ENCODE peak calls at places on chromosomes 1 and 21, in eight cellular contexts. W is ascending aorta, P is upper lobe of left lung, Y is IMR-90, C is hepatocyte, B is cardiac fibroblast, A is A549, G is HFF-Myc. L is an unnamed sample.

GRCh38 chr1:54888080-54888733 is 1.2 kb upstream of the DHCR24 start:
- DNase-seq in W (no peak), P (peak), Y (no peak), C (peak), B (no peak), A (no peak), G (no peak), L (no peak)

GRCh38 chr1:206783506-206783905 is 11.2 kb upstream of the IL10 start:
- DNase-seq in W (no peak), P (no peak), Y (no peak), C (no peak), B (no peak), A (no peak), G (no peak), L (no peak)

GRCh38 chr1:155646307-155646706 is 36.3 kb downstream of the MSTO1 start:
- DNase-seq in W (no peak), P (no peak), Y (peak), C (no peak), B (peak), A (no peak), G (no peak), L (peak)

GRCh38 chr1:17551755-17552234 is 12.3 kb downstream of the ARHGEF10L start:
- DNase-seq in W (no peak), P (peak), Y (peak), C (no peak), B (peak), A (no peak), G (no peak), L (peak)

GRCh38 chr21:26833460-26833939 is 11.7 kb downstream of the ADAMTS1 start:
- DNase-seq in W (no peak), P (no peak), Y (no peak), C (no peak), B (peak), A (no peak), G (no peak), L (no peak)

GRCh38 chr1:43975249-43975961 is 645 bp downstream of the ATP6V0B start:
- DNase-seq in W (no peak), P (peak), Y (no peak), C (peak), B (peak), A (no peak), G (no peak), L (peak)

GRCh38 chr1:58870298-58870676 is 86.4 kb upstream of the JUN start:
- DNase-seq in W (no peak), P (no peak), Y (no peak), C (peak), B (no peak), A (no peak), G (no peak), L (no peak)

GRCh38 chr1:114263343-114263742 is 109.7 kb upstream of the SYT6 start:
- DNase-seq in W (no peak), P (no peak), Y (no peak), C (no peak), B (no peak), A (no peak), G (no peak), L (no peak)

GRCh38 chr1:109789771-109790170 is 26.0 kb upstream of the EPS8L3 start:
- DNase-seq in W (no peak), P (peak), Y (no peak), C (no peak), B (no peak), A (no peak), G (no peak), L (no peak)

GRCh38 chr21:43779660-43780059 is 3.6 kb upstream of the CSTB start:
- DNase-seq in W (no peak), P (no peak), Y (no peak), C (no peak), B (no peak), A (no peak), G (no peak), L (no peak)

GRCh38 chr1:9721606-9722377 is 70.3 kb downstream of the PIK3CD start:
- DNase-seq in W (no peak), P (no peak), Y (no peak), C (peak), B (peak), A (peak), G (no peak), L (peak)

GRCh38 chr1:9593492-9594465 is 5.1 kb downstream of the TMEM201 start:
- DNase-seq in W (no peak), P (peak), Y (peak), C (peak), B (peak), A (peak), G (peak), L (peak)

GRCh38 chr1:158984386-158984785 is 25.3 kb upstream of the IFI16 start:
- DNase-seq in W (no peak), P (no peak), Y (no peak), C (no peak), B (no peak), A (no peak), G (no peak), L (no peak)

GRCh38 chr1:27435566-27436203 is 43.3 kb downstream of the GPR3 start:
- DNase-seq in W (no peak), P (peak), Y (no peak), C (no peak), B (no peak), A (no peak), G (no peak), L (no peak)

GRCh38 chr1:42171679-42172266 is 7.2 kb upstream of the GUCA2A start:
- DNase-seq in W (no peak), P (no peak), Y (no peak), C (no peak), B (no peak), A (no peak), G (no peak), L (no peak)

GRCh38 chr1:47926461-47926999 is 70.7 kb downstream of the TRABD2B start:
- DNase-seq in W (no peak), P (no peak), Y (no peak), C (no peak), B (no peak), A (no peak), G (no peak), L (no peak)

GRCh38 chr1:5685446-5686040 is 306.7 kb downstream of the NPHP4 start:
- DNase-seq in W (no peak), P (no peak), Y (no peak), C (no peak), B (no peak), A (no peak), G (no peak), L (no peak)

GRCh38 chr1:215987092-215987855 is 420.2 kb downstream of the KCTD3 start:
- DNase-seq in W (no peak), P (no peak), Y (peak), C (peak), B (no peak), A (no peak), G (no peak), L (no peak)

GRCh38 chr1:40014253-40014706 is 26.2 kb upstream of the CAP1 start:
- DNase-seq in W (no peak), P (no peak), Y (peak), C (no peak), B (no peak), A (no peak), G (no peak), L (no peak)

GRCh38 chr1:217137210-217137871 is 414.1 kb upstream of the ESRRG start:
- DNase-seq in W (no peak), P (no peak), Y (no peak), C (no peak), B (no peak), A (no peak), G (no peak), L (no peak)

GRCh38 chr21:44907225-44907965 is 13.3 kb downstream of the ITGB2 start:
- DNase-seq in W (no peak), P (peak), Y (no peak), C (no peak), B (no peak), A (no peak), G (no peak), L (no peak)

GRCh38 chr1:58816747-58817221 is 32.9 kb upstream of the JUN start:
- DNase-seq in W (no peak), P (no peak), Y (peak), C (no peak), B (peak), A (no peak), G (no peak), L (peak)

GRCh38 chr1:105416246-105416645 is 1640.2 kb upstream of the PRMT6 start:
- DNase-seq in W (no peak), P (no peak), Y (no peak), C (no peak), B (no peak), A (no peak), G (no peak), L (no peak)

GRCh38 chr1:209569445-209570207 is 13.9 kb upstream of the CAMK1G start:
- DNase-seq in W (no peak), P (peak), Y (peak), C (peak), B (peak), A (peak), G (peak), L (peak)

GRCh38 chr1:34786521-34787325 is 5.7 kb downstream of the GJB3 start:
- DNase-seq in W (no peak), P (peak), Y (peak), C (peak), B (peak), A (peak), G (peak), L (peak)

GRCh38 chr1:151988405-151988851 is 5.2 kb downstream of the S100A10 start:
- DNase-seq in W (no peak), P (no peak), Y (peak), C (peak), B (peak), A (peak), G (peak), L (peak)

GRCh38 chr1:205536759-205537361 is 32.4 kb downstream of the CDK18 start:
- DNase-seq in W (no peak), P (peak), Y (no peak), C (no peak), B (no peak), A (no peak), G (no peak), L (no peak)

GRCh38 chr1:13766906-13767564 is 67.0 kb downstream of the PRDM2 start:
- DNase-seq in W (no peak), P (no peak), Y (peak), C (no peak), B (peak), A (no peak), G (no peak), L (peak)

GRCh38 chr1:54854376-54855020 is 32.5 kb downstream of the DHCR24 start:
- DNase-seq in W (no peak), P (no peak), Y (peak), C (peak), B (no peak), A (no peak), G (no peak), L (no peak)

GRCh38 chr1:56920551-56920950 is 45.3 kb downstream of the C8B start:
- DNase-seq in W (no peak), P (no peak), Y (no peak), C (no peak), B (peak), A (no peak), G (no peak), L (peak)

GRCh38 chr1:46099215-46099614 is 33.2 kb downstream of the PIK3R3 start:
- DNase-seq in W (no peak), P (no peak), Y (no peak), C (no peak), B (no peak), A (no peak), G (no peak), L (no peak)

GRCh38 chr1:36699113-36699512 is 216.4 kb upstream of the CSF3R start:
- DNase-seq in W (no peak), P (no peak), Y (no peak), C (no peak), B (no peak), A (no peak), G (no peak), L (no peak)

GRCh38 chr1:52842643-52843310 is at the start of gene ZYG11A:
- DNase-seq in W (no peak), P (peak), Y (peak), C (peak), B (peak), A (peak), G (peak), L (peak)

GRCh38 chr21:16196521-16197208 is 466.9 kb downstream of the USP25 start:
- DNase-seq in W (no peak), P (no peak), Y (no peak), C (no peak), B (peak), A (no peak), G (no peak), L (peak)
- H3K4me3 ChIP-seq in W (peak), P (peak), Y (no peak), C (peak), B (peak), A (peak), G (peak), L (peak)

DNA sequence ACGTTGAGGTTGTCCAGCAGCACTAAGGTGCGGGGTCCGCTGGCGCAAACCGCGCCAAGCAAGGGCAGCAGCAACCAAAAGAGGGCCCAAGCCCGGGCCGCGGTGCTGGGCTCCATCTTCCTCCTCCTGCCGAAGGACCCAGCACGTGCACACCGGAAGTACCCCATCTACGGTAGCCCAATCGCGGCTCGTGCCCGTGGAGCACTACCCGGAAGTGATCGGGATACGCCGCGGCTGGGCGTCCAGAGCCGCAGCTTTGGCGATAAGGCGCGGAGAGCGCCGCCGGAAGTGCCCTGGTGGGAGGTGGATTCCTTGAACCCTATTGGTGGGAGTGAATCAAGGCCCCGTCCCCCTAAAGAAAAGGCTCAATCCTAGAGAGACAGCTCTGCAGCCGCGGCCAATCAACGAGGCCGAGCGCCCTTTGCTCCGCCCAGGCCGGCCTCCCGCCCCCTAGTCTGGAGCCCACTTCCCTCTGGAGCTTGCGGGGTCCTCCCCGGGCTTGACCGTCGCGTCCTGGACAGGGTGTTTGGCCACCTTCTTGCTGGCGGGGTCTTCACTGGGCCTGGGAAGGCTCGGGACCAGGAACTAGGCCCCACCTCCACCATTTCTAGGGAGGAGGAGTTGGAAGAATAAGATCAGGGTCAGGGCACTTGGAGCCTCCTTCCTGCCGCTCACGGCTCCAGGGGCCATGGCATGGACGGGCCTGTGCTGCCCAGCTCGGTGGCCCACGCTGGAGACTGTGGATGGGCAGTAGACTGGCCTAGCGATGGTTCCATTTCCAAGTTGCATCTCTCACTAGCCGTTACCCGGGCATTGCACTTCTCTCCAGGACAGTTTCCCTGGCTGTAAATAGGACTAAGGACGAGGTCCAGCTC is at the start of gene DDOST:
- DNase-seq in W (peak), P (peak), Y (peak), C (peak), B (peak), A (peak), G (peak), L (peak)
- TF ChIP-seq CTCF in W (no peak), P (peak), Y (peak), C (peak), B (peak), A (peak), G (peak), L (peak)

DNA sequence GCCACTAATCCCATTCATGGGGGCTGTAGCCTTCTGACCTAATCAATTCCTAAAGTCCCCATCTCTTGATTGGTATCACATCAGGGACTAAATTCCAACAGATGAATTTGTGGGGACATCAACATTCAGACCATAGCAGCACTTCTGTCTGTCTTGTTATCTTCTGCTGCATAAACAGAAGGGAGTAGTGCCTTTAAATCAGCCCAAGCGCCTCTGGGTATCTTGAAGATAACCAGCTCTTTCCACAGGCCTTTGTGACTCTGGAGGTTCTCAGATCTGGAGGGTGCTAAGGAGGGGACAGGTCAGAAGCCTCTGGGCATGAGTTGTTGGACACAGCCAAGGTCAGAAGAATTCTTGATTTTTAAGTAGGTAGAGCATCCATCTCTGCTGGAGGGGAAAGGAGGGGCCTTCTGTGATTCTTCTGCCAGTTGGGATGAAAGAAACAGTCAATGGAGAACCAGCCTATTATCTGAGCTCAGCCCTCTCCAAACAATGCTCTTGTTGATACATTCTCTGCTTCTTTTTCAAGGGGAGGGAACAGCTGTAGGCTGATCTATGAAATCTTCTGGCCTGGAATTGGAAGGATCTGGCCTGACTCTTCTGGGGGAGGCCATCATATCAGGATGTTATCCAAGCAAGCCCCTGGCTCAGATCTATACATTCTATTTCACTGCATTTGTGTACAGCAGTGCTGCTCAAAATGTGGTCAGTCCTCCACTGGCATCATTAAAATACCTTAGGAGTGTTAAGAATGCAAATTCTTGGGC is 31.2 kb upstream of the LRIG2 start:
- DNase-seq in W (no peak), P (no peak), Y (no peak), C (no peak), B (peak), A (no peak), G (no peak), L (no peak)
- H3K4me3 ChIP-seq in W (no peak), P (no peak), Y (no peak), C (no peak), B (no peak), A (no peak), G (no peak), L (no peak)

GRCh38 chr1:93435443-93435842 is 12.5 kb upstream of the FNBP1L start:
- DNase-seq in W (no peak), P (no peak), Y (no peak), C (no peak), B (no peak), A (no peak), G (no peak), L (no peak)

GRCh38 chr1:93436496-93436895 is 11.4 kb upstream of the FNBP1L start:
- DNase-seq in W (no peak), P (no peak), Y (no peak), C (no peak), B (no peak), A (no peak), G (no peak), L (no peak)

GRCh38 chr1:93434088-93434487 is 13.8 kb upstream of the FNBP1L start:
- DNase-seq in W (no peak), P (no peak), Y (no peak), C (no peak), B (no peak), A (no peak), G (no peak), L (no peak)

GRCh38 chr1:93434987-93435386 is 12.9 kb upstream of the FNBP1L start:
- DNase-seq in W (no peak), P (no peak), Y (no peak), C (no peak), B (no peak), A (no peak), G (no peak), L (no peak)

GRCh38 chr1:93433407-93433961 is 14.4 kb upstream of the FNBP1L start:
- DNase-seq in W (no peak), P (peak), Y (no peak), C (peak), B (no peak), A (no peak), G (no peak), L (no peak)
- TF ChIP-seq CTCF in W (no peak), P (peak), Y (no peak), C (no peak), B (peak), A (no peak), G (no peak), L (peak)

GRCh38 chr1:99646885-99647284 is 972 bp downstream of the PALMD start:
- DNase-seq in W (no peak), P (no peak), Y (no peak), C (no peak), B (no peak), A (no peak), G (no peak), L (no peak)
- H3K4me3 ChIP-seq in W (peak), P (peak), Y (no peak), C (peak), B (peak), A (peak), G (no peak), L (peak)

L was measured in fibroblast of pulmonary artery.